ENCODE peak calls at places on chromosomes 7 and 10, in nine cellular contexts. R is WTC11; D is HCEC 1CT; I is hippocampal formation; T is SHP77; K is stimulated activated CD8-positive, alpha-beta memory T cell treated with anti-CD3 and anti-CD28 coated beads, Interleukin-12 subunit alpha, Interleukin-12 subunit beta, amount 100 ng/mL, for 4 hours; L is renal cortical epithelial cell; S is Panc1; X is RPMI7951. Y is an unnamed sample.

GRCh38 chr7:88042157-88042556 is 108.1 kb downstream of the ADAM22 start:
- DNase-seq in R (no peak), D (no peak), I (no peak), T (no peak), K (no peak), L (no peak), S (no peak), X (no peak), Y (no peak)

GRCh38 chr7:44484482-44485313 is 5.8 kb downstream of the NUDCD3 start:
- DNase-seq in R (no peak), D (no peak), I (no peak), T (no peak), K (no peak), L (peak; percentile 57), S (no peak), X (no peak), Y (no peak)

GRCh38 chr7:153190452-153190851 is 430.9 kb downstream of the ACTR3B start:
- DNase-seq in R (peak; percentile 37), D (no peak), I (no peak), T (peak; percentile 2), K (no peak), L (no peak), S (no peak), X (peak; percentile 2), Y (no peak)

GRCh38 chr10:13631594-13631993 is 44.8 kb downstream of the PRPF18 start:
- DNase-seq in R (no peak), D (no peak), I (no peak), T (no peak), K (no peak), L (no peak), S (no peak), X (no peak), Y (no peak)

GRCh38 chr7:143408247-143408685 is 390 bp downstream of the EPHA1 start:
- DNase-seq in R (no peak), D (no peak), I (no peak), T (no peak), K (no peak), L (no peak), S (no peak), X (no peak), Y (no peak)

GRCh38 chr7:98372993-98373392 is 27.9 kb downstream of the BAIAP2L1 start:
- DNase-seq in R (no peak), D (peak; percentile 86), I (peak; percentile 23), T (no peak), K (no peak), L (peak; percentile 78), S (no peak), X (peak; percentile 93), Y (no peak)

GRCh38 chr7:88184848-88185304 is 35.0 kb downstream of the SRI start:
- DNase-seq in R (no peak), D (peak; percentile 62), I (no peak), T (no peak), K (no peak), L (peak; percentile 35), S (peak; percentile 7), X (peak; percentile 88), Y (no peak)

GRCh38 chr7:42217548-42217947 is 19.5 kb downstream of the GLI3 start:
- DNase-seq in R (no peak), D (no peak), I (no peak), T (no peak), K (no peak), L (no peak), S (no peak), X (no peak), Y (no peak)

GRCh38 chr10:43398939-43399871 is 9.8 kb downstream of the HNRNPF start:
- DNase-seq in R (no peak), D (peak; percentile 58), I (no peak), T (no peak), K (no peak), L (peak; percentile 60), S (no peak), X (no peak), Y (no peak)

GRCh38 chr7:43481905-43482678 is 100.8 kb upstream of the STK17A start:
- DNase-seq in R (no peak), D (no peak), I (peak; percentile 23), T (no peak), K (no peak), L (peak; percentile 44), S (no peak), X (peak; percentile 67), Y (no peak)

GRCh38 chr10:86048973-86049372 is 317.6 kb downstream of the GRID1 start:
- DNase-seq in R (no peak), D (no peak), I (no peak), T (no peak), K (no peak), L (no peak), S (no peak), X (no peak), Y (no peak)

GRCh38 chr10:42955493-42955889 is 121.4 kb upstream of the RET start:
- DNase-seq in R (peak; percentile 2), D (no peak), I (no peak), T (no peak), K (no peak), L (no peak), S (no peak), X (no peak), Y (no peak)

GRCh38 chr7:157235357-157236018 is 96.8 kb downstream of the UBE3C start:
- DNase-seq in R (no peak), D (peak; percentile 83), I (no peak), T (no peak), K (no peak), L (peak; percentile 21), S (no peak), X (peak; percentile 15), Y (no peak)

GRCh38 chr10:32104622-32105509 is 48.6 kb upstream of the KIF5B start:
- DNase-seq in R (no peak), D (peak; percentile 8), I (no peak), T (no peak), K (no peak), L (peak; percentile 9), S (no peak), X (peak; percentile 52), Y (no peak)